ENCODE peak calls at places on chromosomes 13 and 19, in six cellular contexts. S is T-cell; A is stimulated activated naive CD8-positive, alpha-beta T cell treated with anti-CD3 and anti-CD28 coated beads, Interleukin-15, Interleukin-2, amounts not matched to agents 100 U/mL and 50 U/mL, for 24 hours; E is HFF-Myc; L is NCI-H2081; V is HL-60. K is an unnamed sample.
A peak's percentile ranks its signal among the peaks of the same experiment; 100 is the strongest.

GRCh38 chr19:6693681-6694080 is 23.7 kb upstream of the TNFSF14 start:
- DNase-seq in S (no peak), A (no peak), E (no peak), L (no peak), V (no peak), K (no peak)

GRCh38 chr13:27770809-27771208 is 21.5 kb upstream of the GSX1 start:
- DNase-seq in S (no peak), A (peak; percentile 15), E (peak; percentile 9), L (peak; percentile 17), V (no peak), K (peak; percentile 18)

GRCh38 chr19:18173572-18174294 is at the start of gene IFI30:
- DNase-seq in S (peak; percentile 41), A (peak; percentile 77), E (no peak), L (peak; percentile 89), V (peak; percentile 92), K (peak; percentile 53)

GRCh38 chr19:46670874-46671273 is 9.9 kb upstream of the DACT3 start:
- DNase-seq in S (no peak), A (no peak), E (no peak), L (no peak), V (no peak), K (no peak)

GRCh38 chr13:28324181-28324789 is 170.6 kb downstream of the FLT1 start:
- DNase-seq in S (peak; percentile 16), A (peak; percentile 62), E (no peak), L (peak; percentile 28), V (peak; percentile 8), K (peak; percentile 35)

GRCh38 chr19:31436121-31436776 is 87.0 kb upstream of the TSHZ3 start:
- DNase-seq in S (no peak), A (no peak), E (no peak), L (no peak), V (no peak), K (no peak)

GRCh38 chr13:36713842-36714241 is 40.0 kb downstream of the SERTM1 start:
- DNase-seq in S (no peak), A (no peak), E (no peak), L (no peak), V (no peak), K (no peak)

GRCh38 chr19:14495678-14496028 is 274 bp downstream of the GIPC1 start:
- DNase-seq in S (no peak), A (no peak), E (no peak), L (no peak), V (no peak), K (no peak)

GRCh38 chr19:49570997-49571676 is 9.2 kb downstream of the NOSIP start:
- DNase-seq in S (no peak), A (no peak), E (no peak), L (peak; percentile 44), V (no peak), K (no peak)

GRCh38 chr19:7230826-7231225 is 63.4 kb downstream of the INSR start:
- DNase-seq in S (no peak), A (no peak), E (no peak), L (no peak), V (no peak), K (no peak)

GRCh38 chr13:84400711-84401110 is 518.4 kb upstream of the SLITRK1 start:
- DNase-seq in S (no peak), A (no peak), E (peak; percentile 1), L (peak; percentile 25), V (no peak), K (peak; percentile 43)

GRCh38 chr13:76884167-76884566 is 2.0 kb downstream of the KCTD12 start:
- DNase-seq in S (no peak), A (peak; percentile 6), E (peak; percentile 22), L (peak; percentile 49), V (no peak), K (no peak)

GRCh38 chr19:54302252-54302651 is 10.7 kb downstream of the LILRA5 start:
- DNase-seq in S (no peak), A (no peak), E (no peak), L (no peak), V (peak; percentile 88), K (no peak)

GRCh38 chr13:108855737-108856387 is 226.5 kb downstream of the MYO16 start:
- DNase-seq in S (no peak), A (no peak), E (no peak), L (no peak), V (no peak), K (no peak)

GRCh38 chr13:51764184-51765141 is 39.5 kb downstream of the DHRS12 start:
- DNase-seq in S (peak; percentile 50), A (peak; percentile 69), E (peak; percentile 41), L (peak; percentile 3), V (no peak), K (no peak)

GRCh38 chr13:44101347-44102083 is 221.8 kb downstream of the LACC1 start:
- DNase-seq in S (no peak), A (no peak), E (no peak), L (no peak), V (no peak), K (no peak)

GRCh38 chr19:33089061-33089460 is 8.1 kb downstream of the GPATCH1 start:
- DNase-seq in S (no peak), A (no peak), E (no peak), L (no peak), V (no peak), K (no peak)

GRCh38 chr19:1243768-1244692 is 2.5 kb downstream of the ATP5F1D start:
- DNase-seq in S (peak; percentile 80), A (peak; percentile 93), E (no peak), L (peak; percentile 69), V (no peak), K (peak; percentile 65)

GRCh38 chr13:67372868-67373464 is 142.8 kb upstream of the PCDH9 start:
- DNase-seq in S (no peak), A (no peak), E (no peak), L (no peak), V (no peak), K (no peak)

GRCh38 chr13:110233181-110233641 is 73.7 kb downstream of the COL4A1 start:
- DNase-seq in S (no peak), A (no peak), E (peak; percentile 88), L (no peak), V (no peak), K (no peak)